ENCODE peak calls at places on chromosomes 16 and 17, in seven cellular contexts. A, Z, X, Q, L, N and J are unnamed samples.

GRCh38 chr16:22300427-22301071 is 3.3 kb downstream of the POLR3E start:
- DNase-seq in A (no peak), Z (peak), X (peak), Q (peak), L (peak), N (peak), J (peak)

GRCh38 chr17:82238562-82239201 is 9.8 kb downstream of the SLC16A3 start:
- DNase-seq in A (peak), Z (peak), X (peak), Q (no peak), L (peak), N (peak), J (peak)

GRCh38 chr17:57045868-57046671 is 39.0 kb upstream of the AKAP1 start:
- DNase-seq in A (no peak), Z (peak), X (peak), Q (no peak), L (no peak), N (no peak), J (peak)

GRCh38 chr17:82751171-82751570 is 694 bp upstream of the TBCD start:
- DNase-seq in A (no peak), Z (no peak), X (no peak), Q (no peak), L (no peak), N (peak), J (no peak)

GRCh38 chr17:1229354-1229890 is 40.8 kb upstream of the BHLHA9 start:
- DNase-seq in A (peak), Z (peak), X (peak), Q (peak), L (peak), N (no peak), J (peak)

GRCh38 chr16:57592591-57593003 is 35.8 kb upstream of the ADGRG1 start:
- DNase-seq in A (peak), Z (peak), X (peak), Q (no peak), L (peak), N (no peak), J (no peak)

GRCh38 chr16:5024632-5025031 is 9.1 kb downstream of the NAGPA start:
- DNase-seq in A (no peak), Z (peak), X (peak), Q (peak), L (peak), N (peak), J (no peak)

GRCh38 chr16:53509906-53510703 is 7.1 kb upstream of the AKTIP start:
- DNase-seq in A (peak), Z (peak), X (peak), Q (peak), L (peak), N (peak), J (peak)

GRCh38 chr16:6946802-6947201 is 385.8 kb upstream of the RBFOX1 start:
- DNase-seq in A (no peak), Z (no peak), X (no peak), Q (no peak), L (no peak), N (no peak), J (no peak)

GRCh38 chr17:74864866-74865395 is 5.2 kb upstream of the GRIN2C start:
- DNase-seq in A (peak), Z (peak), X (peak), Q (peak), L (peak), N (peak), J (peak)

GRCh38 chr17:20938244-20938643 is 104.6 kb downstream of the USP22 start:
- DNase-seq in A (no peak), Z (no peak), X (no peak), Q (no peak), L (no peak), N (no peak), J (no peak)

GRCh38 chr17:81821603-81822311 is 11.3 kb downstream of the MCRIP1 start:
- DNase-seq in A (no peak), Z (peak), X (peak), Q (no peak), L (peak), N (no peak), J (peak)

GRCh38 chr17:40437095-40437732 is 6.0 kb upstream of the IGFBP4 start:
- DNase-seq in A (no peak), Z (no peak), X (no peak), Q (no peak), L (no peak), N (no peak), J (no peak)

GRCh38 chr16:78437352-78437968 is 338.0 kb downstream of the WWOX start:
- DNase-seq in A (peak), Z (peak), X (peak), Q (peak), L (peak), N (peak), J (no peak)

GRCh38 chr16:58426095-58426494 is 33.8 kb downstream of the GINS3 start:
- DNase-seq in A (no peak), Z (peak), X (no peak), Q (peak), L (peak), N (no peak), J (no peak)

GRCh38 chr16:17983847-17984639 is 352.5 kb downstream of the NPIPA8 start:
- DNase-seq in A (no peak), Z (no peak), X (no peak), Q (no peak), L (no peak), N (no peak), J (no peak)

GRCh38 chr16:48498761-48499600 is 111.0 kb downstream of the N4BP1 start:
- DNase-seq in A (no peak), Z (peak), X (no peak), Q (no peak), L (peak), N (peak), J (peak)

GRCh38 chr17:49567871-49568694 is 7.6 kb upstream of the NXPH3 start:
- DNase-seq in A (peak), Z (peak), X (peak), Q (peak), L (peak), N (peak), J (peak)

GRCh38 chr17:7856081-7856791 is 1.1 kb downstream of the NAA38 start:
- DNase-seq in A (no peak), Z (peak), X (no peak), Q (peak), L (no peak), N (no peak), J (peak)

GRCh38 chr17:45940826-45941225 is 46.5 kb downstream of the MAPT start:
- DNase-seq in A (no peak), Z (no peak), X (peak), Q (no peak), L (peak), N (no peak), J (no peak)

GRCh38 chr17:36722121-36722902 is 120.9 kb downstream of the MRM1 start:
- DNase-seq in A (peak), Z (peak), X (peak), Q (no peak), L (peak), N (peak), J (peak)

GRCh38 chr16:51164167-51164566 is 13.1 kb upstream of the SALL1 start:
- DNase-seq in A (no peak), Z (no peak), X (no peak), Q (no peak), L (no peak), N (no peak), J (no peak)

GRCh38 chr17:78484300-78485159 is 92.7 kb downstream of the DNAH17 start:
- DNase-seq in A (peak), Z (peak), X (peak), Q (peak), L (no peak), N (peak), J (no peak)

DNA sequence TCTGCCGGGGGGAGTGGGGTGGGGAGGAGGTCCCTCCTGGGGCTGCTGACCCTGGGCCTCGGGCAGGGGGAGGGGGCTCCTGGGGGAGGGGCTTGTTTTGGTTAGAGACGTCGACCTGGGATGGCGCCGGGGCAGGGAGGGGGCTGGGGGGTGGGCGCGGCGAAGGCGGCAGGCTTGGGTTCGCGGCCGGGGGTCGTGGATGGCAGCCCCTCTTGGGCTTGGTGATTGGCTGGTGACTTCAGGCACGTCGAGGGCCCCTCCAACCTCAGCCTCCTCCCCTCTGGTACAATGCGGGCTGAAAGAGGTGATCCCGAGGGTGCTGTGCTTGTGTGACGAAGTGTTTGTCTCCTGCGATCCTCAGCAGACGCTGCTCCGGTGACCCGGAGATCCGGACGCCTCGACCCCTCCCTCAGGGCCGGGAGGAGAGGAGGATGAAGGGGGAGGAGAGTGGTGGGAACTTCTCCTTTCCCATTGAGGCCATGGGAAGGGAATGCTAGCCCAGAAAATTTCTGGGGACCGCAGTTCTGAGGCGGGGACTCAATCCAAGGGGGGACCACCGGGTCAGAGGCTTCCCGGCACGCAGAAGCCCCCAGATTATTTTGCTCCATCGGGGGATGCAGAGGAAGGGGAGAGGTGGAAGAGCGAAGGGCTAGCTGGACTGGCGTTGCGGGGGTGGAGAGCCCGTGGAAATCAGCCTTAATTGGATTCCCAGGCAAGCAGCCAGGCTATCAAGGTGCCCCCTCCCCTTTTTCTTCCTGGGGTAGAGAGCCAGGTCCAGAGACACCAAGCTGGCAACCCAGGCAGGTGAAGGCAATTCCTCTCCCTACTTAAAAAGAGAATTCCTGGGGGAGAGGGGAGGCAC is 44.0 kb downstream of the RAI1 start:
- DNase-seq in A (no peak), Z (no peak), X (no peak), Q (no peak), L (no peak), N (no peak), J (peak)
- H3K27ac ChIP-seq in A (no peak), Z (peak), X (peak), Q (no peak), L (peak), N (peak), J (peak)

GRCh38 chr17:13415877-13416416 is 185.8 kb downstream of the HS3ST3A1 start:
- DNase-seq in A (no peak), Z (peak), X (no peak), Q (no peak), L (peak), N (no peak), J (peak)
- H3K27ac ChIP-seq in A (no peak), Z (no peak), X (no peak), Q (no peak), L (no peak), N (no peak), J (peak)

DNA sequence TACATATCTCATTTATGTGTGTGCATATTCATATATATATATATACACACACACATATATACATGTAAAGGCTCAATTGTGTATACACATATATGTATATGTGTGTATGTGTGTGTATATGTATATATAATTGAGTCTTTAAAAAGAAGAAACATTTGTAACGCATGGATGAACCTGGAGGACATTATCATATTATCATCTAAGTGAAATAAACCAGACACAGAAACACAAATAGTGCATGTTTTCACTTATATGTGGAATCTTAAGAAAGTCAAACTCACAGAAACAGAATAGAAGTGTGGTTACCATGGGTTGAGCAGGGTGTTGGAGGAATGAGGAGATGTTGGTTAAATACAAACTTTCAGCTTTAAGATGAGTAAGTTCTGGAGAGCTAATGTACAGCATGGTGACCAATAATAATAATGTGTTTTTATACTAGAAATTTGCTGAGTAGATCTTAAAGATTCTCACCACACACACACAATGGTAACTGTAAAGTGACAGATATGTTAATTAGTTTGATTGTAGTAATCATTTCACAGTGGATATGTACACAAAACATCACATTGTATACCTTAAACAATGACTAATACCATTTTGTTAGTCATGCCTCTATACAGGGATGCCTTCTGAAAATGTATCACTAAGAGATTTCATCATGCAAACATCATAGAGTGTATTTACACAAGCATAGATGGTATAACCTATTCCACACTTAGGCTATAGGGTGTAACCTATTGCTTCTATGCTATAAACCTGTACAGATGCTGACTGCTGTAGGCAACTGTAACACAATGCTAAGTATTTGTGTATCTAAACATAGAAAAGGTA is 132.6 kb upstream of the CACNG5 start:
- DNase-seq in A (no peak), Z (no peak), X (no peak), Q (no peak), L (no peak), N (peak), J (no peak)
- H3K27ac ChIP-seq in A (no peak), Z (no peak), X (no peak), Q (no peak), L (no peak), N (no peak), J (no peak)

DNA sequence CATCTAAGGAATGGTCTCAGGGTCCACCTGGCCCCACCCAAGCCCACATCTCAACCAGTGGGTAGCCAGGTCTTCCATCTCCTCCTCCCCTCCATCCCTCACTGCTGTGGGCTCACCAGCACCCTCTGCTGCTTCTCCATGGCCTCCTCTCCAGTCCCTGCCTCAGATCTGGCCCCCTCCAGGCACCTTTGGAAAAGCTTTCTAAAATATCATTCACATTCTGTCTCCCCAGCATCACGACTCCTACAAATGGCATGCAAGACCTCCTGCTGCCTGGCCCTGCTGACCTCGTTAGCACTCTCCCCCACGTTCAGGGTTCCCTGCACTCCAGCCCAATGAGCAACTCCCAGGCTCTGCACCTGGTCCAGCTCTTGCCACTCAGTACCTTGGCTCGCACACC is 13.7 kb downstream of the GLP2R start:
- DNase-seq in A (no peak), Z (peak), X (no peak), Q (no peak), L (no peak), N (no peak), J (no peak)
- H3K27ac ChIP-seq in A (no peak), Z (no peak), X (no peak), Q (no peak), L (no peak), N (no peak), J (no peak)

GRCh38 chr16:70383421-70383960 is 36.8 kb downstream of the DDX19A start:
- DNase-seq in A (no peak), Z (no peak), X (no peak), Q (no peak), L (no peak), N (no peak), J (no peak)

GRCh38 chr16:70380205-70380918 is 33.7 kb downstream of the DDX19A start:
- DNase-seq in A (peak), Z (peak), X (peak), Q (peak), L (peak), N (peak), J (peak)

GRCh38 chr16:70380919-70381603 is 34.4 kb downstream of the DDX19A start:
- DNase-seq in A (peak), Z (peak), X (peak), Q (peak), L (peak), N (peak), J (peak)

GRCh38 chr16:70378869-70379493 is 32.3 kb downstream of the DDX19A start:
- DNase-seq in A (no peak), Z (no peak), X (no peak), Q (no peak), L (no peak), N (no peak), J (no peak)

DNA sequence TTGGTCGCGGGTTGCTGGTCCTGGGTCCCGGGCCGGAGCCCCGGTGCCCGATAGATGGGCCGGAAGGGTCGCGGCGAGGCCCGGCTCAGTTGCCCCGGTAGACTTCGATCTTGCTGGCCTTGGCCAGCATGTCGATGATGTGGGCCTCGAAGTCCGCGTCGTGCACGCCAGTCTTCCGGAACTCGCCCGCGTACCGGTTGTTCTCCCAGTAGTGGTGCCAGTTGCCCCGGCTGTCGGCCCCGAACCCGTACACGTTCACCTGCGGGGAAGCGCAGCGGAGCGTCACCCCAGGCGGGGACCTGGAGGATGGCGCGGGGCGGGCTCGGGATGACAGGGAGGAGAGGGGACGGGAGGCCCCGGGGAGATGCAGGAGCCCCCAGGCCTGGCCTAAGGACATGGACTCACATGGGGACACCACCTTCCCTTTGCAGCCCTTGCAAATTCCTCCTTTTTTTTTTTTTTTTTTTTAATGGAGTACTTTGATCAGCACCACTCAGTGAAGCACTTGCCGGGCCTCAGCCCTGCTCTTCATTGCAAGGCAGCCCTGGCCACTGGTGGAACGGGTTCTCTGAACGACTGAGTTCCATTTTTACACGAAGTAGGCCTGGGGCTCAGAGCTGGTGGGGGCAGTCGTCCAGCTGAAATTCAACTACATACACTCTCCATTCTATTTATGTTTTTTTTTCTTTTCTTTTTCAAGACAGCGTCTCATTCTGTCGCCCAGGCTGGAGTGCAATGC is 35.1 kb downstream of the DDX19A start:
- DNase-seq in A (no peak), Z (no peak), X (no peak), Q (no peak), L (no peak), N (no peak), J (no peak)
- H3K27ac ChIP-seq in A (peak), Z (peak), X (peak), Q (peak), L (peak), N (peak), J (no peak)

GRCh38 chr17:51702963-51703362 is 442.6 kb downstream of the UTP18 start:
- DNase-seq in A (no peak), Z (no peak), X (no peak), Q (no peak), L (no peak), N (no peak), J (no peak)
- H3K27ac ChIP-seq in A (no peak), Z (no peak), X (no peak), Q (no peak), L (no peak), N (no peak), J (peak)

DNA sequence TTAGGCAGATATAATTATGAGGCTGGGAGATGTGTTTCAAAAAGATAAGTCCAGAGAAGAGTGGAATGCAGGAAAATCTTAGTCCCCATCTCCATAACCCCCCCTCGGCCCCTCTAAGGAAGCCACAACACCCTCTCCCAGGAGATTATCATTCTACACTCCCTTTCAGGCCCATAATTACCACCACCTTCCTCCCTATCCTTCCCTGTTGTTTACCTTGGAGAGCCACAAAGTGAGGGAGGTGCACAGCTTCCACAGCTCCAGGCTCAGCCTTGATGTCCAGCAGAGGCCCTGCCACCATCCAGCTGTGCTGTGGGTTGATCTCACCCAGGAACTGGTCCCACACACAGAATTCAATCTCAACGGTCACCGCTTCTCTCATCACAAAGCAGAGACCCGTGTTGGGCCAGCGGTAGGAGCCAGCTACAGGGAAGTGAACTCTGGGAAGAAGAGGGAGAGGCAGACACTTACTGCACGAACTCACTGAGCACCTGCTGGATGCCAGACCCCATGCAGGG is 44.0 kb downstream of the MIS12 start:
- DNase-seq in A (no peak), Z (no peak), X (no peak), Q (no peak), L (no peak), N (no peak), J (no peak)
- H3K27ac ChIP-seq in A (no peak), Z (no peak), X (no peak), Q (no peak), L (no peak), N (no peak), J (no peak)